ENCODE peak calls at places on chromosomes 12 and 14, in four cellular contexts. F, L, Z and N are unnamed samples.

GRCh38 chr14:21093769-21094681 is 4.4 kb downstream of the ZNF219 start:
- DNase-seq in F (no peak), Z (no peak), L (no peak), N (no peak)

GRCh38 chr14:24965934-24966593 is 83.9 kb downstream of the STXBP6 start:
- DNase-seq in F (peak), Z (no peak), L (peak), N (no peak)

GRCh38 chr12:47736877-47737676 is 11.8 kb upstream of the ENDOU start:
- DNase-seq in L (no peak), F (peak), Z (peak), N (no peak)

GRCh38 chr14:56798447-56799326 is 11.6 kb downstream of the OTX2 start:
- DNase-seq in Z (no peak), F (no peak), L (no peak), N (no peak)

GRCh38 chr14:37257651-37258050 is 59.9 kb downstream of the MIPOL1 start:
- DNase-seq in F (no peak), Z (no peak), L (no peak), N (no peak)

GRCh38 chr12:131250028-131250950 is 296.6 kb downstream of the ADGRD1 start:
- DNase-seq in Z (no peak), L (no peak), F (no peak), N (no peak)

GRCh38 chr12:131422744-131423143 is 288.1 kb upstream of the SFSWAP start:
- DNase-seq in L (no peak), Z (peak), F (no peak), N (no peak)

GRCh38 chr12:67647547-67648305 is 819 bp upstream of the DYRK2 start:
- DNase-seq in Z (peak), F (peak), L (peak), N (peak)